ENCODE peak calls at places on chromosomes 5 and 9, in five cellular contexts. V, K, C, L and O are unnamed samples.

GRCh38 chr9:106890621-106891020 is 27.7 kb downstream of the ZNF462 start:
- DNase-seq in V (no peak), K (no peak), C (no peak), L (no peak), O (no peak)

GRCh38 chr5:6006838-6007314 is 371.5 kb downstream of the MED10 start:
- DNase-seq in V (no peak), K (no peak), C (no peak), L (no peak), O (no peak)

GRCh38 chr5:181281077-181281983 is 20.4 kb upstream of the TRIM52 start:
- DNase-seq in V (no peak), K (no peak), C (no peak), L (no peak), O (no peak)

GRCh38 chr5:89697581-89697980 is 712.0 kb downstream of the CETN3 start:
- DNase-seq in V (no peak), K (no peak), C (no peak), L (no peak), O (no peak)

GRCh38 chr5:79974896-79975295 is 16.2 kb downstream of the MTX3 start:
- DNase-seq in V (peak; percentile 66), K (peak; percentile 80), C (no peak), L (no peak), O (no peak)

GRCh38 chr9:86274821-86275643 is 7.3 kb downstream of the ISCA1 start:
- DNase-seq in V (no peak), K (no peak), C (no peak), L (no peak), O (no peak)

GRCh38 chr9:78781681-78782080 is 484.8 kb downstream of the PSAT1 start:
- DNase-seq in V (no peak), K (peak; percentile 41), C (no peak), L (no peak), O (no peak)

GRCh38 chr5:102755691-102756371 is 726 bp downstream of the PAM start:
- DNase-seq in V (peak; percentile 90), K (peak; percentile 89), C (peak; percentile 50), L (peak; percentile 76), O (peak; percentile 19)

GRCh38 chr5:83388608-83389007 is 82.9 kb upstream of the VCAN start:
- DNase-seq in V (peak; percentile 28), K (no peak), C (no peak), L (no peak), O (no peak)

GRCh38 chr9:13213337-13213736 is 66.2 kb downstream of the MPDZ start:
- DNase-seq in V (peak; percentile 56), K (no peak), C (no peak), L (no peak), O (no peak)

GRCh38 chr5:1789838-1790462 is 9.7 kb downstream of the MRPL36 start:
- DNase-seq in V (peak; percentile 53), K (peak; percentile 71), C (no peak), L (no peak), O (no peak)

GRCh38 chr5:10600629-10601245 is 36.9 kb downstream of the ANKRD33B start:
- DNase-seq in V (no peak), K (peak; percentile 62), C (no peak), L (no peak), O (no peak)

GRCh38 chr9:95077766-95078382 is 239.6 kb downstream of the FANCC start:
- DNase-seq in V (no peak), K (no peak), C (no peak), L (no peak), O (no peak)

GRCh38 chr9:137977572-137978261 is 100.1 kb downstream of the CACNA1B start:
- DNase-seq in V (no peak), K (no peak), C (no peak), L (no peak), O (no peak)

GRCh38 chr9:135939351-135940265 is 21.6 kb downstream of the UBAC1 start:
- DNase-seq in V (no peak), K (no peak), C (peak; percentile 38), L (peak; percentile 37), O (no peak)

GRCh38 chr9:94256007-94256406 is 3.1 kb upstream of the ZNF169 start:
- DNase-seq in V (no peak), K (no peak), C (no peak), L (no peak), O (no peak)

GRCh38 chr5:134110382-134110781 is 4.1 kb upstream of the TCF7 start:
- DNase-seq in V (no peak), K (peak; percentile 90), C (peak; percentile 42), L (no peak), O (no peak)

GRCh38 chr9:124183772-124184171 is 74.0 kb upstream of the NEK6 start:
- DNase-seq in V (no peak), K (no peak), C (no peak), L (no peak), O (no peak)

GRCh38 chr9:21728781-21729180 is 73.7 kb upstream of the MTAP start:
- DNase-seq in V (peak; percentile 26), K (no peak), C (no peak), L (no peak), O (no peak)

GRCh38 chr5:40909233-40909632 is at the start of gene C7:
- DNase-seq in V (no peak), K (no peak), C (no peak), L (no peak), O (no peak)

GRCh38 chr9:127162567-127163365 is 40.3 kb upstream of the ANGPTL2 start:
- DNase-seq in V (no peak), K (no peak), C (no peak), L (no peak), O (no peak)

GRCh38 chr5:124660229-124661093 is 86.0 kb downstream of the ZNF608 start:
- DNase-seq in V (peak; percentile 75), K (peak; percentile 74), C (no peak), L (no peak), O (no peak)

GRCh38 chr5:158718738-158719505 is 380.8 kb downstream of the EBF1 start:
- DNase-seq in V (peak; percentile 89), K (no peak), C (no peak), L (no peak), O (no peak)

GRCh38 chr5:5755888-5756287 is 333.4 kb downstream of the ICE1 start:
- DNase-seq in V (no peak), K (no peak), C (no peak), L (no peak), O (no peak)

GRCh38 chr9:116646661-116647514 is 40.2 kb upstream of the TRIM32 start:
- DNase-seq in V (peak; percentile 76), K (peak; percentile 28), C (no peak), L (no peak), O (no peak)

GRCh38 chr5:1378866-1379659 is 34.2 kb upstream of the CLPTM1L start:
- DNase-seq in V (no peak), K (no peak), C (no peak), L (peak; percentile 12), O (no peak)

GRCh38 chr9:90020277-90020871 is 415.6 kb downstream of the GADD45G start:
- DNase-seq in V (no peak), K (peak; percentile 79), C (no peak), L (no peak), O (no peak)

DNA sequence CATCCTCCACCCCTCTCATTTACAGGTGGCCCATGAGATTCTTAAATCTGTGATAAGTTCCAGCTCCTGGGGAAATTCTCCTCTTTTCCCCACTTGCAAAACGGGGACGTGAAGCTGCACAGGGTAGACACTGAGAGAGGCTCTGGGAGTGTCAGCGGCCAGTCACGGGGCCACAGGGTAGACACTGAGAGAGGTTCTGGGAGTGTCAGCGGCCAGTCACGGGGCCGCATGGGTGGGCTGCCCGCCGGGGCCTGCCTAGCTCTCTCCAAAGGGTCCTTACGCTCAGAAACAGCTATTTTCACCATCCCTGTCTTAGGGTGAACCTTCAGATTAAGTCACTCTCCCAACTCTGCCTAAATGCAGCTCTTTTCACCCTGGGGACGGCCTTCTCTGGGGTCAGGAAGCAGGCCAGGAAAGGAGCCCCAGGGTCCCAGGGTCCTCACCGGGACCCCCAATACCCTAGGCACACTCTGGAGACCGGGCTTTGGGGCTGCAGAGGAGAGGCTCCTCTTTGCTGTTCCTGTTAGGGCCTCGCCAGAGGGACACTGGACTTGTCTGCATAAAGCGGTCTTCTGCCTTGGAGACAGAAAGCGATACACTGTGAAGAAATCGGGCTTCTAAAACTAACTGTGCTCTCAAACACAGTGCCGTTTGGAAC is 1.5 kb downstream of the FAM78A start:
- DNase-seq in V (no peak), K (no peak), C (no peak), L (peak; percentile 83), O (peak; percentile 38)
- H3K4me1 ChIP-seq in V (peaks cover 4% of the 10 kb centered on the region), K (no peaks in the 10 kb centered on the region), C (peaks cover 37% of the 10 kb centered on the region), L (peaks cover 62% of the 10 kb centered on the region), O (peaks cover 9% of the 10 kb centered on the region)

GRCh38 chr9:128556915-128557634 is 4.7 kb downstream of the SPTAN1 start:
- DNase-seq in V (no peak), K (peak; percentile 10), C (no peak), L (no peak), O (no peak)
- H3K4me1 ChIP-seq in V (peaks cover 54% of the 10 kb centered on the region), K (peaks cover 50% of the 10 kb centered on the region), C (peaks cover 61% of the 10 kb centered on the region), L (peaks cover 48% of the 10 kb centered on the region), O (peaks cover 48% of the 10 kb centered on the region)

GRCh38 chr5:113387844-113388243 is 46.9 kb downstream of the TSSK1B start:
- DNase-seq in V (no peak), K (no peak), C (no peak), L (no peak), O (no peak)

GRCh38 chr5:113384787-113385186 is 50.0 kb downstream of the TSSK1B start:
- DNase-seq in V (no peak), K (no peak), C (no peak), L (no peak), O (no peak)

GRCh38 chr5:113389116-113389515 is 45.7 kb downstream of the TSSK1B start:
- DNase-seq in V (no peak), K (no peak), C (no peak), L (no peak), O (no peak)

GRCh38 chr5:113394658-113395057 is 40.1 kb downstream of the TSSK1B start:
- DNase-seq in V (no peak), K (no peak), C (no peak), L (no peak), O (no peak)

DNA sequence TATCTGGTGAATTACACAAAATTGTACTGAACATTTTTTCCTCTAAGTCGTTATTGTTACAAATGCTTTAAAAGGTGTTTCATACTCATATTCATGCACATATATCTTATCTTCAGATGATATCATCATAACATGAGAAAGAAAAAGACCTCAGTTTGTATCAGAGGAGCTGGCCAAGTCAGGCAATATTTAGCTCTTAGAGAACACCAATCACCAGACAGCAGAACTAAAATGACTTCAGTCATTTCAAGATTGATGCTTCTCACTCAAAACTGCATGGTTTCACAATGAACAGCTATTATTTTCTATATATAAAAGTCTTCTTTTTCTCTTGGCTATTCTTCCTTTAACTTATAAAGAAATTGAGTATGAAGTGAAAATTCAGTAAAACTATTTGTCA is 44.6 kb downstream of the TSSK1B start:
- DNase-seq in V (no peak), K (no peak), C (no peak), L (no peak), O (no peak)
- H3K4me1 ChIP-seq in V (no peaks in the 10 kb centered on the region), K (peaks cover 3% of the 10 kb centered on the region), C (no peaks in the 10 kb centered on the region), L (no peaks in the 10 kb centered on the region), O (no peaks in the 10 kb centered on the region)

GRCh38 chr5:56091664-56092063 is 96.9 kb upstream of the IL6ST start:
- DNase-seq in V (no peak), K (no peak), C (no peak), L (no peak), O (no peak)

GRCh38 chr5:56093970-56094369 is 99.2 kb upstream of the IL6ST start:
- DNase-seq in V (no peak), K (no peak), C (no peak), L (no peak), O (no peak)

GRCh38 chr5:56094579-56095361 is 100.0 kb upstream of the IL6ST start:
- DNase-seq in V (no peak), K (no peak), C (no peak), L (no peak), O (no peak)

GRCh38 chr5:56090793-56091460 is 96.2 kb upstream of the IL6ST start:
- DNase-seq in V (no peak), K (no peak), C (no peak), L (no peak), O (no peak)

GRCh38 chr5:56092115-56092514 is 97.4 kb upstream of the IL6ST start:
- DNase-seq in V (no peak), K (no peak), C (no peak), L (no peak), O (no peak)
- H3K4me1 ChIP-seq in V (peaks cover 21% of the 10 kb centered on the region), K (peaks cover 9% of the 10 kb centered on the region), C (peaks cover 64% of the 10 kb centered on the region), L (no peaks in the 10 kb centered on the region), O (peaks cover 4% of the 10 kb centered on the region)